ENCODE peak calls at places on chromosomes 5 and 9, in four cellular contexts. One of them, this sample, is unnamed. For H3K27me3, the result is how much of the 10 kb centered on the place peaks cover.

GRCh38 chr5:151449836-151450235 is 2.4 kb downstream of the SLC36A1 start:
- DNase-seq in mammary epithelial cell: no peak
- DNase-seq in GM23248: no peak
- DNase-seq in hepatocyte: no peak
- DNase-seq in this sample: no peak

GRCh38 chr5:135211083-135211790 is 177.2 kb upstream of the PITX1 start:
- DNase-seq in mammary epithelial cell: no peak
- DNase-seq in GM23248: peak
- DNase-seq in hepatocyte: no peak
- DNase-seq in this sample: no peak

GRCh38 chr9:31715250-31715649 is 669.2 kb upstream of the ACO1 start:
- DNase-seq in mammary epithelial cell: no peak
- DNase-seq in GM23248: no peak
- DNase-seq in hepatocyte: no peak
- DNase-seq in this sample: no peak

GRCh38 chr9:89256690-89257089 is 54.3 kb upstream of the CKS2 start:
- DNase-seq in mammary epithelial cell: no peak
- DNase-seq in GM23248: no peak
- DNase-seq in hepatocyte: no peak
- DNase-seq in this sample: no peak

GRCh38 chr5:115542076-115542475 is 2.5 kb downstream of the FEM1C start:
- DNase-seq in mammary epithelial cell: no peak
- DNase-seq in GM23248: peak
- DNase-seq in hepatocyte: no peak
- DNase-seq in this sample: no peak

GRCh38 chr5:9572246-9572645 is 26.4 kb upstream of the SEMA5A start:
- DNase-seq in mammary epithelial cell: no peak
- DNase-seq in GM23248: no peak
- DNase-seq in hepatocyte: no peak
- DNase-seq in this sample: no peak

GRCh38 chr9:2053883-2054845 is 39.0 kb downstream of the SMARCA2 start:
- DNase-seq in mammary epithelial cell: peak
- DNase-seq in GM23248: peak
- DNase-seq in hepatocyte: no peak
- DNase-seq in this sample: peak

GRCh38 chr5:127942246-127943060 is 141.1 kb upstream of the SLC12A2 start:
- DNase-seq in mammary epithelial cell: peak
- DNase-seq in GM23248: peak
- DNase-seq in hepatocyte: no peak
- DNase-seq in this sample: no peak

GRCh38 chr5:83354958-83355357 is 116.6 kb upstream of the VCAN start:
- DNase-seq in mammary epithelial cell: no peak
- DNase-seq in GM23248: no peak
- DNase-seq in hepatocyte: no peak
- DNase-seq in this sample: no peak

GRCh38 chr9:10855847-10856246 is 243.0 kb upstream of the PTPRD start:
- DNase-seq in mammary epithelial cell: no peak
- DNase-seq in GM23248: peak
- DNase-seq in hepatocyte: peak
- DNase-seq in this sample: peak

GRCh38 chr5:84287964-84288363 is 96.7 kb downstream of the EDIL3 start:
- DNase-seq in mammary epithelial cell: peak
- DNase-seq in GM23248: peak
- DNase-seq in hepatocyte: no peak
- DNase-seq in this sample: no peak

GRCh38 chr9:29212590-29213373 is 1639.5 kb upstream of the C9orf72 start:
- DNase-seq in mammary epithelial cell: peak
- DNase-seq in GM23248: peak
- DNase-seq in hepatocyte: peak
- DNase-seq in this sample: no peak

GRCh38 chr9:33110686-33111085 is 34.2 kb upstream of the SMU1 start:
- DNase-seq in mammary epithelial cell: no peak
- DNase-seq in GM23248: no peak
- DNase-seq in hepatocyte: no peak
- DNase-seq in this sample: no peak

GRCh38 chr9:708182-708555 is 133.3 kb upstream of the DMRT1 start:
- DNase-seq in mammary epithelial cell: no peak
- DNase-seq in GM23248: peak
- DNase-seq in hepatocyte: no peak
- DNase-seq in this sample: no peak

GRCh38 chr5:33806736-33807442 is 84.9 kb downstream of the ADAMTS12 start:
- DNase-seq in mammary epithelial cell: peak
- DNase-seq in GM23248: peak
- DNase-seq in hepatocyte: peak
- DNase-seq in this sample: no peak

GRCh38 chr9:137176302-137177182 is 4.7 kb upstream of the TMEM210 start:
- DNase-seq in mammary epithelial cell: no peak
- DNase-seq in GM23248: peak
- DNase-seq in hepatocyte: peak
- DNase-seq in this sample: peak

GRCh38 chr5:113294341-113295110 is 140.3 kb downstream of the TSSK1B start:
- DNase-seq in mammary epithelial cell: peak
- DNase-seq in GM23248: peak
- DNase-seq in hepatocyte: peak
- DNase-seq in this sample: peak

GRCh38 chr5:134964359-134965270 is 3.1 kb upstream of the CATSPER3 start:
- DNase-seq in mammary epithelial cell: no peak
- DNase-seq in GM23248: no peak
- DNase-seq in hepatocyte: no peak
- DNase-seq in this sample: no peak

GRCh38 chr9:95570646-95571045 is 53.9 kb upstream of the PTCH1 start:
- DNase-seq in mammary epithelial cell: no peak
- DNase-seq in GM23248: peak
- DNase-seq in hepatocyte: no peak
- DNase-seq in this sample: no peak

GRCh38 chr9:121744002-121744686 is 92.7 kb downstream of the DAB2IP start:
- DNase-seq in mammary epithelial cell: peak
- DNase-seq in GM23248: peak
- DNase-seq in hepatocyte: peak
- DNase-seq in this sample: peak

GRCh38 chr9:81650836-81651545 is 38.4 kb downstream of the TLE1 start:
- DNase-seq in mammary epithelial cell: no peak
- DNase-seq in GM23248: no peak
- DNase-seq in hepatocyte: no peak
- DNase-seq in this sample: no peak

GRCh38 chr5:145104106-145104505 is 731.0 kb downstream of the PRELID2 start:
- DNase-seq in mammary epithelial cell: no peak
- DNase-seq in GM23248: no peak
- DNase-seq in hepatocyte: no peak
- DNase-seq in this sample: no peak

GRCh38 chr5:6177926-6178325 is 200.4 kb downstream of the MED10 start:
- DNase-seq in mammary epithelial cell: no peak
- DNase-seq in GM23248: no peak
- DNase-seq in hepatocyte: no peak
- DNase-seq in this sample: no peak

GRCh38 chr5:89065919-89066318 is 182.9 kb upstream of the MEF2C start:
- DNase-seq in mammary epithelial cell: no peak
- DNase-seq in GM23248: no peak
- DNase-seq in hepatocyte: peak
- DNase-seq in this sample: no peak

GRCh38 chr9:3880851-3881250 is 355.1 kb upstream of the RFX3 start:
- DNase-seq in mammary epithelial cell: peak
- DNase-seq in GM23248: peak
- DNase-seq in hepatocyte: no peak
- DNase-seq in this sample: no peak

GRCh38 chr9:94912700-94913249 is 186.3 kb downstream of the AOPEP start:
- DNase-seq in mammary epithelial cell: peak
- DNase-seq in GM23248: peak
- DNase-seq in hepatocyte: no peak
- DNase-seq in this sample: no peak

GRCh38 chr5:35470866-35471265 is 146.8 kb upstream of the SPEF2 start:
- DNase-seq in mammary epithelial cell: no peak
- DNase-seq in GM23248: peak
- DNase-seq in hepatocyte: peak
- DNase-seq in this sample: no peak

GRCh38 chr5:43036409-43036808 is 3.7 kb downstream of the ANXA2R start:
- DNase-seq in mammary epithelial cell: no peak
- DNase-seq in GM23248: no peak
- DNase-seq in hepatocyte: no peak
- DNase-seq in this sample: no peak

GRCh38 chr5:180353963-180354574 is 933 bp upstream of the GFPT2 start:
- DNase-seq in mammary epithelial cell: no peak
- DNase-seq in GM23248: no peak
- DNase-seq in hepatocyte: no peak
- DNase-seq in this sample: no peak

GRCh38 chr9:18362901-18363685 is 110.9 kb upstream of the ADAMTSL1 start:
- DNase-seq in mammary epithelial cell: no peak
- DNase-seq in GM23248: peak
- DNase-seq in hepatocyte: no peak
- DNase-seq in this sample: peak

GRCh38 chr9:68896495-68896894 is 117.4 kb downstream of the PRKACG start:
- DNase-seq in mammary epithelial cell: no peak
- DNase-seq in GM23248: no peak
- DNase-seq in hepatocyte: no peak
- DNase-seq in this sample: no peak

GRCh38 chr5:133884525-133885311 is 83.7 kb downstream of the C5orf15 start:
- DNase-seq in mammary epithelial cell: no peak
- DNase-seq in GM23248: no peak
- DNase-seq in hepatocyte: no peak
- DNase-seq in this sample: no peak

GRCh38 chr9:13382595-13382994 is 103.1 kb upstream of the MPDZ start:
- DNase-seq in mammary epithelial cell: no peak
- DNase-seq in GM23248: no peak
- DNase-seq in hepatocyte: no peak
- DNase-seq in this sample: no peak
- H3K27me3 ChIP-seq in mammary epithelial cell: under half
- H3K27me3 ChIP-seq in GM23248: under half
- H3K27me3 ChIP-seq in hepatocyte: under half
- H3K27me3 ChIP-seq in this sample: under half

DNA sequence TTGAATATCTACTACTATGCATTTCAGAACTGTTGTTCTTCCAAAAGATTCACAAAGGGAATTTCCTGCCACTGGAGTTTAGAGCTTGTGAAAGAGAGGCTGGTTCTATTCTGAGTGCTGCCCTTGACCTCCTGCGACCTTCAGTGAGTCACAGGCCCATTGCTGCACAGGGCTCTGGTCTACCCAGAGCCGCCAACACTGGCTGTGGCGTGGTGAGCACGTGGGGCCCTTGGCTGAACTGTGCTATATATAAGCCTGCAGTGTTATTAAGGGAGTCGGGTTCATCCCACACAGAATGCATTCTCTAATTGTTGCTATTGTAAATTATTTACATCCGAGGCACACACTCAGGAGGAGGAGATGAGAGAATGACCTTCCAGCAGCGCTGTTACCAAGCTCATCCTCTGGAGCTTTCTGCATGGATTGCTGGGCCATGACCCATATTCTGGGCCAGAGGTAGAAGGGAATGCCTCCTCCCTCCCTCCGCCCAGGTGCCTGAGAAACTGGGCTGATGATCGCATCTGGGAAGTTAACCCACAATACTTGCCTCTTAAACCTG is 47.0 kb downstream of the BRINP1 start:
- DNase-seq in mammary epithelial cell: no peak
- DNase-seq in GM23248: peak
- DNase-seq in hepatocyte: peak
- DNase-seq in this sample: no peak
- H3K4me2 ChIP-seq in mammary epithelial cell: no peak
- H3K4me2 ChIP-seq in GM23248: no peak
- H3K4me2 ChIP-seq in hepatocyte: no peak
- H3K4me2 ChIP-seq in this sample: no peak

DNA sequence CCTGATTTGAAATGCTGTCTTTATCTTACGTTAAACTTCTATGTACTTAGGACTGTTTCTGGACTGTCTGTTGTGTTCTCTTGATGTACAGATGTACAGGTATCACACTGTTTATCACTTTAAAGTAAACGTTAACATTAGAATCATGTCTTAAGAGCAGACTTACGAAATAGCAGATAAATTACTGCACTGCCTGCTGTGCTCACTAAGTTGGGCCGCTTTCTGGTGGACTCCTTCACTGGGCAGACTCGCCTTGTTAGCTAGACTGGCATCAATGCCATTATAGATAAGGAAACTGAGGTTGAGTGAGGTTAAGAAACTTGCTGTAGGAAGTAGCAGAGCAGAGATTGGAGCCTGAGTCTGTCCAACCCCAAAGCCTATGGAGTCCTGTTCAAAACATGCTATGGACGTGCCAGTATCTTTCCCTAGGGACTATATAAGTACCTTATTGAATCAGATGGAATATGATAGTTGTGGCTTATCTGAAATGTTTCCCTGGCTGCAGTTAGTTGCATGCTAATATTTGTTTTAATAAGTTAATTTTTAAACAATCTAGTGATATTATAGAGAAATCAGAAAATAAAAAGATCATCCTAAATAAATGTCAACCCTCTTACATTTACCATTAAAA is 16.9 kb downstream of the ZNF618 start:
- DNase-seq in mammary epithelial cell: no peak
- DNase-seq in GM23248: no peak
- DNase-seq in hepatocyte: no peak
- DNase-seq in this sample: no peak
- H3K27me3 ChIP-seq in mammary epithelial cell: under half
- H3K27me3 ChIP-seq in GM23248: under half
- H3K27me3 ChIP-seq in hepatocyte: under half
- H3K27me3 ChIP-seq in this sample: under half

GRCh38 chr9:126788631-126789349 is 16.1 kb upstream of the ZBTB43 start:
- DNase-seq in mammary epithelial cell: peak
- DNase-seq in GM23248: peak
- DNase-seq in hepatocyte: peak
- DNase-seq in this sample: no peak

GRCh38 chr9:126794441-126794840 is 10.4 kb upstream of the ZBTB43 start:
- DNase-seq in mammary epithelial cell: no peak
- DNase-seq in GM23248: no peak
- DNase-seq in hepatocyte: no peak
- DNase-seq in this sample: no peak

GRCh38 chr9:126793686-126794417 is 11.0 kb upstream of the ZBTB43 start:
- DNase-seq in mammary epithelial cell: peak
- DNase-seq in GM23248: no peak
- DNase-seq in hepatocyte: no peak
- DNase-seq in this sample: no peak

GRCh38 chr9:126790561-126790960 is 14.3 kb upstream of the ZBTB43 start:
- DNase-seq in mammary epithelial cell: no peak
- DNase-seq in GM23248: no peak
- DNase-seq in hepatocyte: no peak
- DNase-seq in this sample: no peak

DNA sequence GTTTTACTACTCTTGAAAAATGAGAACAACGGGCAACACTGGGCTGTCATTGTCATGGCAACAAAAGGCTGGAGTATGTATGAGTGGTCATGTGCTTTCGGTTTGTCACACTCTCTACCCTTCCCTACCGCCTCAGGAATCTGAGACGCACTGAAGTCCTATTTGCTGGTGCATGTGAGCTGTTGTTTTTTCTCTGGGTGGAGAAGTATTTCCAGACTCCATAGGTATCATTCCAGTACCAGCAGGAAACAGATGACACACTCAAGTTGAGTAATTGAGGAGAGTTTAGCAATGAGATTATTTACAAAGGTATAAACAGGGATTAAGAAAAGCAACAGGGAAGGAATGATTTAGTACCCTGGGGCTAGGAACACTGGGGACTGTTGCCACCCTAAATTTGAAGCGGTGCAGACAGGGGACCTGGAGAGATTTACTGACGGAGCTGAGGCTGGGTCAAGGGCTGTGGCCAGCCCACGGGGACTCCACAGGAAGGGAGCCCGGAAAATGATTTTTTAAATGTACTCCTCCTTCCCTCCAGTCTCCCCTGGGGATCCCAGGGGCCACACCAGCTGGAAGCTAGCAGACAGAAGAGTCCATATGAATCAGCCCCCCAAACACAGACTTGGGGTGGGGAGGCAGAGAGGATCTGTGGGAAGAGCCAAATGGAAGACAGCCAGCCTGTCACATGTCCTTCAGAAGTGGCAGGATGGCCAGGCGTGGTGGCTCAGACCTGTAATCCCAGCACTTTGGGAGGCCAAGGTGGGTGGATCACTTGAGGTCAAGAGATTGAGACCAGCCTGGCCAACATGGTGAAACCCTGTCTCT is 13.2 kb upstream of the ZBTB43 start:
- DNase-seq in mammary epithelial cell: peak
- DNase-seq in GM23248: peak
- DNase-seq in hepatocyte: peak
- DNase-seq in this sample: no peak
- H3K4me2 ChIP-seq in mammary epithelial cell: no peak
- H3K4me2 ChIP-seq in GM23248: no peak
- H3K4me2 ChIP-seq in hepatocyte: no peak
- H3K4me2 ChIP-seq in this sample: no peak